ENCODE peak calls at places on chromosome 1, in ten cellular contexts. M is ascending aorta, B is mucosa of descending colon, X is breast epithelium, I is A549, N is progenitor cell of endocrine pancreas, J is heart right ventricle, D is activated B cell treated with CpG ODN at 0.5 μM for 24 hours, C is omental fat pad, O is neural crest cell. Y is an unnamed sample.

GRCh38 chr1:2173546-2174347 is 20.8 kb downstream of the FAAP20 start:
- DNase-seq in M (no peak), B (no peak), X (no peak), I (no peak), N (no peak), J (no peak), D (no peak), C (no peak), O (no peak), Y (no peak)

GRCh38 chr1:186301448-186301847 is 73.6 kb downstream of the TPR start:
- DNase-seq in M (no peak), B (no peak), X (no peak), I (no peak), N (no peak), J (no peak), D (no peak), C (no peak), O (no peak), Y (no peak)

GRCh38 chr1:83802450-83803152 is 196.3 kb downstream of the TTLL7 start:
- DNase-seq in M (no peak), B (no peak), X (no peak), I (no peak), N (no peak), J (no peak), D (no peak), C (no peak), O (no peak), Y (no peak)

GRCh38 chr1:150165622-150166612 is 16.2 kb downstream of the PLEKHO1 start:
- DNase-seq in M (no peak), B (peak; percentile 58), X (no peak), I (peak; percentile 42), N (no peak), J (peak; percentile 40), D (peak; percentile 49), C (no peak), O (peak; percentile 48), Y (no peak)

GRCh38 chr1:12501661-12502060 is 116.3 kb downstream of the DHRS3 start:
- DNase-seq in M (no peak), B (no peak), X (no peak), I (no peak), N (no peak), J (no peak), D (no peak), C (no peak), O (no peak), Y (no peak)

GRCh38 chr1:47842228-47842627 is 155.0 kb downstream of the TRABD2B start:
- DNase-seq in M (no peak), B (peak; percentile 16), X (peak; percentile 45), I (no peak), N (no peak), J (no peak), D (no peak), C (no peak), O (no peak), Y (no peak)

GRCh38 chr1:152866321-152866720 is 6.5 kb downstream of the LCE7A start:
- DNase-seq in M (no peak), B (no peak), X (no peak), I (no peak), N (no peak), J (no peak), D (no peak), C (no peak), O (no peak), Y (no peak)

GRCh38 chr1:7454052-7454815 is 316.9 kb upstream of the VAMP3 start:
- DNase-seq in M (no peak), B (peak; percentile 49), X (no peak), I (peak; percentile 31), N (no peak), J (peak; percentile 38), D (no peak), C (no peak), O (peak; percentile 35), Y (no peak)

GRCh38 chr1:90476994-90477393 is 240.1 kb downstream of the BARHL2 start:
- DNase-seq in M (no peak), B (no peak), X (no peak), I (no peak), N (no peak), J (no peak), D (no peak), C (no peak), O (no peak), Y (no peak)

GRCh38 chr1:90474731-90475130 is 242.4 kb downstream of the BARHL2 start:
- DNase-seq in M (no peak), B (no peak), X (no peak), I (no peak), N (no peak), J (no peak), D (no peak), C (no peak), O (no peak), Y (no peak)

GRCh38 chr1:90474158-90474557 is 242.9 kb downstream of the BARHL2 start:
- DNase-seq in M (no peak), B (no peak), X (no peak), I (no peak), N (no peak), J (no peak), D (no peak), C (no peak), O (no peak), Y (no peak)

GRCh38 chr1:90476411-90476810 is 240.7 kb downstream of the BARHL2 start:
- DNase-seq in M (no peak), B (no peak), X (no peak), I (no peak), N (no peak), J (no peak), D (no peak), C (no peak), O (no peak), Y (no peak)

GRCh38 chr1:90475623-90476022 is 241.5 kb downstream of the BARHL2 start:
- DNase-seq in M (no peak), B (no peak), X (no peak), I (no peak), N (no peak), J (no peak), D (no peak), C (no peak), O (no peak), Y (no peak)
- TF ChIP-seq CTCF in M (no peak), B (no peak), X (no peak), I (no peak), N (peak; percentile 45), J (no peak), D (no peak), C (no peak), O (peak; percentile 44), Y (peak; percentile 64)

GRCh38 chr1:98493469-98493868 is 168.1 kb upstream of the SNX7 start:
- DNase-seq in M (no peak), B (no peak), X (no peak), I (no peak), N (no peak), J (no peak), D (no peak), C (no peak), O (no peak), Y (no peak)

GRCh38 chr1:98487620-98488019 is 173.9 kb upstream of the SNX7 start:
- DNase-seq in M (no peak), B (no peak), X (no peak), I (no peak), N (no peak), J (no peak), D (no peak), C (no peak), O (no peak), Y (no peak)

DNA sequence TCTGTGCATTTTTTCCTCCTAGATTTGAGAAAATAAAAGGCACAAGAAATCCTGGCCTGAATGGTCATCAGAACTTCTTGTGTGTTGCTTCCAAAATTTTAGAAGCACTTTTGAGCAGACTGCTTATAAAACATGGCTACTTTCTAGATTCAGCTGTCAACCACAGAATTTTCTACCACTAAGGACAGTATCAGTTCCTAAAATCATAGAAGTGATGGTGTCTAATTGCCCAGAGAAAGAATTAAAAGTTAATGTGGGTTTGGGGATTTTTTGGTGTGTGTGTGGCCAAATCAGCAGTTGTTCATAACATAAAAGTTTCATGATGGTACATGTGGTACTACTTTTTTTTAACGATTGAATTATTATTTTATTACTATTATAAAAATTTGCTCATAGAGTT is 171.4 kb upstream of the SNX7 start:
- DNase-seq in M (no peak), B (no peak), X (no peak), I (no peak), N (no peak), J (no peak), D (no peak), C (no peak), O (no peak), Y (no peak)
- TF ChIP-seq CTCF in M (no peak), B (no peak), X (no peak), I (no peak), N (no peak), J (no peak), D (no peak), C (no peak), O (no peak), Y (no peak)

GRCh38 chr1:156958247-156958714 is 37.8 kb downstream of the LRRC71 start:
- DNase-seq in M (no peak), B (no peak), X (no peak), I (no peak), N (no peak), J (no peak), D (no peak), C (no peak), O (no peak), Y (no peak)

GRCh38 chr1:156959414-156959813 is 39.0 kb downstream of the LRRC71 start:
- DNase-seq in M (no peak), B (no peak), X (no peak), I (no peak), N (no peak), J (no peak), D (no peak), C (no peak), O (no peak), Y (no peak)

GRCh38 chr1:156964431-156964830 is 44.0 kb downstream of the LRRC71 start:
- DNase-seq in M (no peak), B (no peak), X (no peak), I (no peak), N (no peak), J (no peak), D (no peak), C (no peak), O (no peak), Y (no peak)

GRCh38 chr1:156963621-156964020 is 43.2 kb downstream of the LRRC71 start:
- DNase-seq in M (no peak), B (no peak), X (no peak), I (no peak), N (no peak), J (no peak), D (no peak), C (no peak), O (no peak), Y (no peak)

DNA sequence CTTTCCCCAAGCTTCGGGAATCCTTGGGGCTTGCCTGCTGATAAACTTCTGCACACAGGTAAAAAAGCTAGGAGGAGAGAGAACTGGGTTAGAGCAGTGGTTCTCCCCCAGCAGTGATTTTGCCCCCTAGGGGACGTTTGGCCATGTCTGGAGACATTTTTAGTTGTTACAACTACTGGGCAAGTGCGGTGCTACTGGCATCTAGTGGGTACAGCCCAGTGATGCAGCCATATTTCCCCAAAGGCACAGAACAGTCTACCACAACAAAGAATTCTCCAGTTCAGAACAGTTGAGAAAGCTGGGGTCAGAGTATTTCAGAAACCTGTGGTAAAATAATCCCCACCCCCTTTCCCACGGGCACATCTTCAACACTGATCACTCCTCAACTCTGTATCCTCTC is 41.3 kb downstream of the LRRC71 start:
- DNase-seq in M (no peak), B (no peak), X (no peak), I (peak; percentile 41), N (no peak), J (no peak), D (no peak), C (no peak), O (no peak), Y (no peak)
- TF ChIP-seq CTCF in M (no peak), B (no peak), X (no peak), I (peak; percentile 25), N (no peak), J (peak; percentile 23), D (no peak), C (no peak), O (no peak), Y (peak; percentile 37)

DNA sequence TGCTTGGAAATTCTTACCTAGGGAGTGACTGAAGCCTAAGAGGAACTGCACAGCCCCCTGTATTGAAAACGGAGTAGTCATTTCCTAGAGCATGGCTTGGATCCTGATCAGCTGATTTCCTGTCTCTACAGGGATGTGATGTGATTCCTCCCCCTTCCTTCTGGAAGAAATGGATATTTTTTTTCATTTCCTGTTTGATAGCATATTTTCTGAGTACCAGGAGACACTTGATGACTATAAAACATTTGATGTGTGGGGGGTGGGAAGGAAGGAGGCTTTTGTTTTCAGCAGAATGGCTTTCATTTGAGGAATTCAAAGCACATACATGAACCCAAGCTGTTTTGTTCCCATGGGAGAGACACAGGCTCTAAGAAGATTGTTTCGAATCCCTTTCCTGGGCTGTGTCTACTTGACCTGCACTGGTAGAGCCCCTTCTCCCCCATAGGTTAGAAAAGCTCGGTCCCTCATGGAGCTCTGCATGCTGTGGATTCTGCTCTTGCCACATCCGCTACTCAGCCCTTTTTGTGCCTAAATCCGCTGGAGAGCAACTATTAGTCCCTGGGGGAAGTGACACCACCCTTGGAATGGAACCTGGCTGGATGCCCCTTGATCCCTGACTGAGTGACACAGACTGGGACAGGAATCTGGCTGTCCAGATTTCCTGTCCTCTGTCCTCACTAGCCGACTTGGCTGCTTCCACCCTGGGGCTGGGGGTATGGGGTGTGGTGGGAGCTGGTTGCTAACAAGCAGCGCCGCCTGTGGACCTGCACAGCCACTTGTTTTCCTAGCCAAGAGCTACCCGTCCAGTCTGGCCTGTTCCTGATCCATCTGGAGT is 71.8 kb upstream of the MACF1 start:
- DNase-seq in M (peak; percentile 89), B (peak; percentile 77), X (peak; percentile 93), I (peak; percentile 55), N (peak; percentile 32), J (peak; percentile 74), D (no peak), C (no peak), O (peak; percentile 18), Y (no peak)
- TF ChIP-seq CTCF in M (peak; percentile 29), B (peak; percentile 16), X (peak; percentile 62), I (no peak), N (peak; percentile 54), J (peak; percentile 35), D (no peak), C (no peak), O (peak; percentile 57), Y (peak; percentile 46)

Y was measured in type B pancreatic cell.